ENCODE peak calls at places on chromosomes 3 and 15, in four cellular contexts. R is transverse colon, L is glutamatergic neuron, O is AG04450. E is an unnamed sample.

GRCh38 chr15:74326759-74327158 is 40.7 kb downstream of the CYP11A1 start:
- DNase-seq in O (no peak), R (no peak), L (no peak), E (peak; percentile 94)

GRCh38 chr3:48428088-48428862 is 1.6 kb downstream of the PLXNB1 start:
- DNase-seq in O (no peak), R (peak; percentile 80), L (no peak), E (no peak)

GRCh38 chr3:72368331-72368975 is 479.8 kb downstream of the SHQ1 start:
- DNase-seq in O (no peak), R (no peak), L (no peak), E (no peak)

GRCh38 chr3:188179006-188179966 is 25.3 kb downstream of the LPP start:
- DNase-seq in L (no peak), O (peak; percentile 76), R (no peak), E (no peak)

GRCh38 chr3:26915208-26915607 is 292.6 kb downstream of the LRRC3B start:
- DNase-seq in O (no peak), R (no peak), L (no peak), E (no peak)

GRCh38 chr3:10419637-10420232 is 85.7 kb downstream of the ATP2B2 start:
- DNase-seq in L (no peak), O (no peak), R (no peak), E (no peak)

GRCh38 chr3:174016186-174016585 is 618.6 kb downstream of the NLGN1 start:
- DNase-seq in O (peak; percentile 33), L (no peak), R (no peak), E (no peak)

GRCh38 chr3:43736558-43736995 is 45.8 kb downstream of the ABHD5 start:
- DNase-seq in R (peak; percentile 37), O (peak; percentile 77), L (no peak), E (no peak)

GRCh38 chr3:78951546-78951945 is 816.3 kb downstream of the ROBO1 start:
- DNase-seq in O (peak; percentile 81), L (no peak), R (no peak), E (no peak)

GRCh38 chr3:74267126-74267525 is 347.3 kb downstream of the CNTN3 start:
- DNase-seq in R (no peak), O (no peak), L (no peak), E (no peak)

GRCh38 chr3:43960448-43960840 is 269.7 kb downstream of the ABHD5 start:
- DNase-seq in O (no peak), R (no peak), L (no peak), E (peak; percentile 4)

GRCh38 chr3:40317061-40317676 is 7.7 kb downstream of the EIF1B start:
- DNase-seq in R (peak; percentile 27), L (no peak), O (peak; percentile 37), E (peak; percentile 51)

GRCh38 chr3:181635141-181635540 is 76.6 kb upstream of the SOX2 start:
- DNase-seq in O (no peak), R (no peak), L (no peak), E (no peak)

GRCh38 chr3:170244566-170244965 is 22.3 kb downstream of the PRKCI start:
- DNase-seq in O (no peak), L (no peak), R (no peak), E (no peak)

GRCh38 chr15:47377465-47377864 is 339.8 kb upstream of the SEMA6D start:
- DNase-seq in L (no peak), O (no peak), R (no peak), E (no peak)

GRCh38 chr3:123031051-123031450 is 3.5 kb upstream of the SEMA5B start:
- DNase-seq in R (no peak), L (no peak), O (no peak), E (no peak)

GRCh38 chr3:16474304-16474703 is 39.2 kb downstream of the RFTN1 start:
- DNase-seq in L (no peak), O (no peak), R (no peak), E (no peak)

GRCh38 chr3:69309810-69310209 is 76.1 kb downstream of the FRMD4B start:
- DNase-seq in L (no peak), O (no peak), R (no peak), E (no peak)

GRCh38 chr3:142724682-142725351 is 983 bp downstream of the TRPC1 start:
- DNase-seq in O (no peak), R (peak; percentile 15), L (peak; percentile 72), E (peak; percentile 61)

GRCh38 chr3:49674491-49674983 is 386 bp downstream of the APEH start:
- DNase-seq in O (no peak), L (no peak), R (peak; percentile 38), E (peak; percentile 68)

GRCh38 chr15:100615801-100616200 is 13.4 kb downstream of the ASB7 start:
- DNase-seq in L (no peak), O (no peak), R (no peak), E (no peak)

GRCh38 chr3:188690076-188690475 is 481.7 kb upstream of the TPRG1 start:
- DNase-seq in R (no peak), L (no peak), O (no peak), E (no peak)

GRCh38 chr15:65333441-65333820 is 29.0 kb downstream of the RNU5B-1 start:
- DNase-seq in O (no peak), L (peak; percentile 17), R (no peak), E (no peak)

GRCh38 chr15:55897560-55898336 is 95.7 kb downstream of the NEDD4 start:
- DNase-seq in O (no peak), L (peak; percentile 71), R (peak; percentile 47), E (peak; percentile 43)
- TF ChIP-seq CTCF in O (peak; percentile 73), L (peak; percentile 85), R (peak; percentile 55), E (peak; percentile 73)

GRCh38 chr15:50148362-50148963 is 29.4 kb upstream of the ATP8B4 start:
- DNase-seq in L (peak; percentile 49), O (peak; percentile 37), R (peak; percentile 52), E (no peak)
- TF ChIP-seq CTCF in L (peak; percentile 35), O (peak; percentile 77), R (peak; percentile 57), E (peak; percentile 29)

GRCh38 chr15:53256457-53256856 is 466.3 kb upstream of the ONECUT1 start:
- DNase-seq in L (no peak), R (no peak), O (no peak), E (no peak)
- TF ChIP-seq CTCF in L (no peak), R (no peak), O (no peak), E (no peak)

DNA sequence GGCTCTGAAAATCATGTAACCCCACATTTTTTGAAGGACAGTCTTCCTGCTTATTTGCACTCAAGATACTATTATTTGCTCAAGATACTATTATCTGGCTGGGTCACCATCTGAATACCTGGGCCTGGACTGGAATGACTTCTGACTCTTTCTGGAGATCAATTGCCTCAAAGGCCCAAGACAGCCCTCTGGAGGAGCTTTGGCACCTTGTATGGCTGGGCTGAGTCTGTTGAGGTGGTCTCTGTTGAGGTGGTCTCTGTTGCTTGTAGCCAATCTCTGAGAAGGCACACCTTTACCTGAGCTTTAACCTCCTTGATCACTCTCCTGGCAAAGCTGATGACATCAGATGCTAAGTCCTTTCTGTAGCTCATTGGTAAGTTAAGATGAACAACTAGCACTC is 33.0 kb downstream of the SPATA12 start:
- DNase-seq in O (no peak), R (no peak), L (no peak), E (no peak)
- TF ChIP-seq CTCF in O (no peak), R (no peak), L (no peak), E (no peak)

DNA sequence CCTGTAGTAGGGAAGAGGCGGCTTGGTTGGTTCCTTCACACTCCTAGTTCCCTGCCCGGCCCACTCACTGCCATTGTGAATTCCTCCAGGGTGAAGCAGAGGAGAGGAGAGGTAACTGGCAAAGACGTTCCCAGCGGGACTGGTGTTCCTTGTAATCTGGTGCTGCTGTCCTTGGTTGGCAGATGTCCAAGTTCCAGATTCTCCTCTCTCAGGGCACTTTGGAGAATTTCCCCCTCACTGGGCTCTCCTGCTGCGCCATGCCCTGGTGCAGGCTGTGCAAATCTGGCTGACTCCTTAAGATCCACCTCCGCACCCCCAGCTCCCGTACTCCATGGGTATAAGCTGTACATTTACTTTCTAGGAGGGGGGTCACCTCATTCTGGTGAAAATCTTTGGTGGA is 37.3 kb downstream of the THSD4 start:
- DNase-seq in O (no peak), L (no peak), R (no peak), E (no peak)
- TF ChIP-seq CTCF in O (no peak), L (no peak), R (no peak), E (no peak)

GRCh38 chr15:75596703-75597345 is 17.7 kb upstream of the PTPN9 start:
- DNase-seq in O (no peak), R (no peak), L (no peak), E (no peak)

GRCh38 chr15:75598361-75598760 is 19.2 kb upstream of the PTPN9 start:
- DNase-seq in O (no peak), R (no peak), L (no peak), E (no peak)

GRCh38 chr15:75599396-75599795 is 20.3 kb upstream of the PTPN9 start:
- DNase-seq in R (no peak), L (no peak), O (no peak), E (no peak)

GRCh38 chr15:75594276-75594675 is 15.2 kb upstream of the PTPN9 start:
- DNase-seq in O (no peak), R (no peak), L (no peak), E (no peak)

GRCh38 chr15:75597667-75598341 is 18.7 kb upstream of the PTPN9 start:
- DNase-seq in L (no peak), O (no peak), R (no peak), E (no peak)
- TF ChIP-seq CTCF in L (peak; percentile 46), O (peak; percentile 42), R (peak; percentile 42), E (peak; percentile 33)

GRCh38 chr3:64176461-64176996 is 48.7 kb downstream of the PRICKLE2 start:
- DNase-seq in R (no peak), L (no peak), O (no peak), E (no peak)

GRCh38 chr3:64174328-64174727 is 50.9 kb downstream of the PRICKLE2 start:
- DNase-seq in O (no peak), L (no peak), R (no peak), E (no peak)

GRCh38 chr3:64179860-64180259 is 45.4 kb downstream of the PRICKLE2 start:
- DNase-seq in L (no peak), R (no peak), O (no peak), E (no peak)

GRCh38 chr3:64178419-64178818 is 46.8 kb downstream of the PRICKLE2 start:
- DNase-seq in O (no peak), R (no peak), L (no peak), E (no peak)

DNA sequence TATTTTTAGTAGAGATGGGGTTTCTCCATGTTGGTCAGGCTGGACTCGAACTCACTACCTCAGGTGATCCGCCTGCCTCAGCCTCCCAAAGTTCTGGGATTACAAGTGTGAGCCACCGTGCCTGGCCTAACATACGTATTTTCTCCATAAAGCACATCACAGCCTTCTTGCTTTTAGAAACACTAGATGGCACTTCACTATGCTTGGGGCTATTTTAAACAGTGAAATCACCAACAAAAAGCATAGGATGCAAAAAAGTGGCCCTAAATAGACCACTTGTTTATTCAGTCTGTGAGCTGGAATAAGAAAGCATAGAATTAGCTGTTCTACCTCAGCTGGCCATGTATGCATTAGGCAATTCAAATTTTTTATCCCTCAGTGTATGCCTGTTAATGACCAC is 46.0 kb downstream of the PRICKLE2 start:
- DNase-seq in O (no peak), R (no peak), L (no peak), E (no peak)
- TF ChIP-seq CTCF in O (peak; percentile 8), R (no peak), L (no peak), E (no peak)

GRCh38 chr3:4722103-4722502 is 229.0 kb downstream of the ITPR1 start:
- DNase-seq in L (no peak), O (no peak), R (peak; percentile 57), E (peak; percentile 82)
- TF ChIP-seq CTCF in L (no peak), O (peak; percentile 48), R (peak; percentile 58), E (peak; percentile 56)

GRCh38 chr3:85567074-85567676 is 608.4 kb downstream of the CADM2 start:
- DNase-seq in L (peak; percentile 74), R (peak; percentile 30), O (no peak), E (peak; percentile 50)
- TF ChIP-seq CTCF in L (peak; percentile 93), R (peak; percentile 28), O (peak; percentile 46), E (peak; percentile 22)

GRCh38 chr3:58214484-58215316 is 3.9 kb upstream of the DNASE1L3 start:
- DNase-seq in O (no peak), L (no peak), R (peak; percentile 24), E (no peak)
- TF ChIP-seq CTCF in O (no peak), L (no peak), R (no peak), E (peak; percentile 11)

E was measured in adrenal gland.